ENCODE peak calls at places on chromosomes 2 and 18, in six cellular contexts. I is breast epithelium, S is sigmoid colon, K is transverse colon, F is SK-N-SH, U is HepG2. R is an unnamed sample.

GRCh38 chr18:7586379-7586778 is 19.3 kb downstream of the PTPRM start:
- DNase-seq in I (no peak), S (no peak), K (no peak), F (no peak), U (no peak), R (no peak)

GRCh38 chr18:58257461-58257860 is 213.4 kb downstream of the NEDD4L start:
- DNase-seq in I (no peak), S (no peak), K (no peak), F (no peak), U (no peak), R (no peak)

GRCh38 chr2:134739879-134740301 is 21.1 kb upstream of the TMEM163 start:
- DNase-seq in I (no peak), S (no peak), K (peak; percentile 28), F (no peak), U (no peak), R (no peak)

GRCh38 chr2:31213063-31213882 is 4.0 kb downstream of the CAPN14 start:
- DNase-seq in I (no peak), S (no peak), K (no peak), F (no peak), U (no peak), R (no peak)

GRCh38 chr18:48493856-48494255 is 45.0 kb upstream of the CTIF start:
- DNase-seq in I (no peak), S (no peak), K (no peak), F (no peak), U (no peak), R (no peak)

GRCh38 chr2:113075600-113075999 is 7.8 kb downstream of the IL1F10 start:
- DNase-seq in I (no peak), S (no peak), K (no peak), F (no peak), U (no peak), R (no peak)

GRCh38 chr18:48733854-48734253 is 195.0 kb downstream of the CTIF start:
- DNase-seq in I (no peak), S (no peak), K (no peak), F (no peak), U (no peak), R (no peak)

GRCh38 chr2:189327879-189328351 is 113.4 kb upstream of the WDR75 start:
- DNase-seq in I (no peak), S (no peak), K (no peak), F (no peak), U (no peak), R (no peak)

GRCh38 chr2:97691166-97691565 is 21.7 kb downstream of the C2orf92 start:
- DNase-seq in I (no peak), S (no peak), K (no peak), F (no peak), U (no peak), R (no peak)

GRCh38 chr2:232980683-232981082 is 32.4 kb downstream of the NGEF start:
- DNase-seq in I (no peak), S (no peak), K (no peak), F (no peak), U (no peak), R (no peak)

GRCh38 chr18:261398-262073 is 6.3 kb downstream of the THOC1 start:
- DNase-seq in I (no peak), S (no peak), K (no peak), F (no peak), U (no peak), R (no peak)

GRCh38 chr18:52999633-53000032 is 659.6 kb downstream of the DCC start:
- DNase-seq in I (no peak), S (no peak), K (no peak), F (no peak), U (no peak), R (no peak)

GRCh38 chr18:61419763-61420162 is 86.5 kb downstream of the CDH20 start:
- DNase-seq in I (no peak), S (no peak), K (no peak), F (no peak), U (no peak), R (no peak)

GRCh38 chr18:79065802-79066201 is 3.4 kb upstream of the ATP9B start:
- DNase-seq in I (no peak), S (no peak), K (no peak), F (no peak), U (no peak), R (no peak)

GRCh38 chr2:9782197-9782719 is 61.0 kb upstream of the TAF1B start:
- DNase-seq in I (peak; percentile 56), S (no peak), K (peak; percentile 63), F (no peak), U (no peak), R (no peak)

GRCh38 chr18:11994346-11994707 is 13.0 kb downstream of the IMPA2 start:
- DNase-seq in I (no peak), S (peak; percentile 74), K (peak; percentile 72), F (no peak), U (peak; percentile 83), R (peak; percentile 87)

GRCh38 chr2:165758276-165758675 is 35.8 kb downstream of the GALNT3 start:
- DNase-seq in I (no peak), S (no peak), K (no peak), F (peak; percentile 22), U (no peak), R (no peak)

GRCh38 chr18:25533088-25533676 is 181.2 kb upstream of the ZNF521 start:
- DNase-seq in I (no peak), S (no peak), K (no peak), F (no peak), U (no peak), R (no peak)

GRCh38 chr2:148742373-148742772 is 97.8 kb downstream of the EPC2 start:
- DNase-seq in I (no peak), S (no peak), K (no peak), F (no peak), U (no peak), R (no peak)
- TF ChIP-seq POLR2AphosphoS5 in I (no peak), S (no peak), K (no peak), F (no peak), U (no peak), R (no peak)

GRCh38 chr2:84694088-84694622 is 177.9 kb downstream of the DNAH6 start:
- DNase-seq in I (no peak), S (no peak), K (peak; percentile 11), F (no peak), U (no peak), R (no peak)
- TF ChIP-seq POLR2AphosphoS5 in I (no peak), S (no peak), K (peak; percentile 66), F (no peak), U (no peak), R (no peak)

GRCh38 chr2:144041612-144042011 is 478.3 kb downstream of the ZEB2 start:
- DNase-seq in I (no peak), S (no peak), K (no peak), F (no peak), U (no peak), R (no peak)

GRCh38 chr2:144042751-144043150 is 477.2 kb downstream of the ZEB2 start:
- DNase-seq in I (no peak), S (no peak), K (no peak), F (no peak), U (no peak), R (no peak)

DNA sequence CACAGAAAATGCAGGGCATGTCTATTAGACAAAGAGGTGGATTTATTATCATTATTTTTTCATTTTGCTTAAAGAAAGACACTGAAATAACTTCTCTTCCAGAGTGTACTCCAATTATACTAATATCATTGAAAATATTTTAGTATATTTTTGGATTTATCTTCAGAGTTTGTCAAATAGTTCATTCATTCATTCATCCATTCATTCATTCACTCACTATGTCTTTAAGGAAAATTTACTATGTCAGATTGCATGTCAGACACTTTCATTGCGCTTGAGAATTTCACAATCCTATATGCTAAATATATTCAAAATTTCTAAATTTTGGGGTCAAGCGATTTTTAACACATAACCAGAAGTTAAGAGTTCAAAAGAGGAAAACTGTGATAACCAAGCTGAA is 479.1 kb downstream of the ZEB2 start:
- DNase-seq in I (no peak), S (no peak), K (no peak), F (no peak), U (no peak), R (no peak)
- TF ChIP-seq POLR2AphosphoS5 in I (no peak), S (no peak), K (no peak), F (no peak), U (no peak), R (no peak)

DNA sequence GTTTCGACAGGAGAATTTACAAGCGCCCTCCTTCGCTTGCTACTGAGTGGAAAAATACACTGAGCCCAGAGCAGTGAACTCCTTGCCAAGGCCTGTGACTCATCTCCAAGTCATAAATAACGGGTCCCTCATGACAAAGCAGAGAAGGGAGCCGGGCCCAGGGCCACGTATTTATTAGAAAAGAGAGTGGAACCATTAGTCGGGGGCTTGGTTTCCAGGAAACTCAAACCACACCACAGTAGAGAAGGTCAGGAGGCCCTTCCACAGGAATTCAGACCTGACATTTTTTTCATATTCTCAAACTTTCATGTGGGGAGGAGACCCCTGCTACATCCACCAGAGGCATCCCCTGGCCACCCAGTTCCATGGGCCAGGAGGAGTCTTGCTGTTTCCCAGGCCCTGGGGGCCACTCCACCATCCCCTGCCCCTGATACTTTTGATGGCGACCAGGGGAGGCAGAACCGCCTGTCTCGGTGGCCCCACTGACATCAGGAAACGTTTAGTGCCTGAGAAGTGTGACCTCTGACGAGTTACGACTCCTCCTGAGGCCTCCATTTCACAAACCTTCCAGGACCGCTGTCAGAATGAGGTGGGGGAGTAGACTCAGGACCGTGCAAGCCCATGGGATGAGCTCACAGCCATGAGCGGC is 289.7 kb downstream of the DYSF start:
- DNase-seq in I (peak; percentile 83), S (peak; percentile 96), K (peak; percentile 59), F (no peak), U (no peak), R (peak; percentile 81)
- TF ChIP-seq POLR2AphosphoS5 in I (peak; percentile 61), S (peak; percentile 72), K (peak; percentile 67), F (peak; percentile 78), U (no peak), R (no peak)

GRCh38 chr2:230893881-230894781 is 29.4 kb downstream of the ITM2C start:
- DNase-seq in I (no peak), S (peak; percentile 52), K (peak; percentile 23), F (no peak), U (no peak), R (no peak)
- TF ChIP-seq POLR2AphosphoS5 in I (no peak), S (no peak), K (no peak), F (no peak), U (no peak), R (no peak)

R was measured in suprapubic skin.